ENCODE peak calls at places on chromosome 13, in eight cellular contexts. T, Y, X, D, C, B, F and I are unnamed samples.

GRCh38 chr13:44795176-44795575 is 194.1 kb downstream of the NUFIP1 start:
- DNase-seq in T (no peak), Y (no peak), X (no peak), D (no peak), C (no peak), B (no peak), F (no peak), I (no peak)

GRCh38 chr13:20150561-20150960 is 10.3 kb downstream of the GJA3 start:
- DNase-seq in T (no peak), Y (no peak), X (no peak), D (no peak), C (no peak), B (no peak), F (no peak), I (no peak)

GRCh38 chr13:75445717-75446529 is 36.0 kb downstream of the TBC1D4 start:
- DNase-seq in T (no peak), Y (no peak), X (no peak), D (no peak), C (no peak), B (no peak), F (no peak), I (no peak)

GRCh38 chr13:71801781-71802180 is 65.2 kb downstream of the DACH1 start:
- DNase-seq in T (no peak), Y (peak; percentile 51), X (no peak), D (no peak), C (no peak), B (no peak), F (no peak), I (no peak)

GRCh38 chr13:110158201-110158600 is 148.8 kb downstream of the COL4A1 start:
- DNase-seq in T (no peak), Y (peak; percentile 40), X (no peak), D (no peak), C (no peak), B (no peak), F (no peak), I (no peak)

GRCh38 chr13:75788494-75788991 is 152.4 kb downstream of the LMO7 start:
- DNase-seq in T (peak; percentile 93), Y (no peak), X (no peak), D (no peak), C (no peak), B (no peak), F (no peak), I (peak; percentile 71)

GRCh38 chr13:40221460-40222201 is 444.8 kb downstream of the FOXO1 start:
- DNase-seq in T (peak; percentile 76), Y (peak; percentile 27), X (no peak), D (peak; percentile 27), C (no peak), B (no peak), F (no peak), I (peak; percentile 60)

GRCh38 chr13:37385248-37385647 is 213.3 kb downstream of the POSTN start:
- DNase-seq in T (no peak), Y (no peak), X (no peak), D (no peak), C (no peak), B (peak; percentile 73), F (no peak), I (no peak)

GRCh38 chr13:44191504-44192171 is 182.0 kb upstream of the SERP2 start:
- DNase-seq in T (peak; percentile 79), Y (peak; percentile 70), X (peak; percentile 74), D (peak; percentile 23), C (no peak), B (peak; percentile 84), F (no peak), I (peak; percentile 67)

GRCh38 chr13:23866420-23867026 is 22.7 kb downstream of the MIPEP start:
- DNase-seq in T (no peak), Y (no peak), X (no peak), D (no peak), C (no peak), B (no peak), F (no peak), I (no peak)

GRCh38 chr13:25771208-25771607 is 280.6 kb downstream of the SHISA2 start:
- DNase-seq in T (no peak), Y (no peak), X (no peak), D (no peak), C (no peak), B (no peak), F (no peak), I (no peak)

GRCh38 chr13:51626749-51627148 is 42.5 kb downstream of the WDFY2 start:
- DNase-seq in T (no peak), Y (no peak), X (no peak), D (no peak), C (no peak), B (no peak), F (no peak), I (no peak)

GRCh38 chr13:37868691-37869505 is 674 bp downstream of the TRPC4 start:
- DNase-seq in T (peak; percentile 9), Y (no peak), X (peak; percentile 51), D (no peak), C (no peak), B (peak; percentile 59), F (no peak), I (no peak)

GRCh38 chr13:48414501-48414900 is 1.6 kb upstream of the LPAR6 start:
- DNase-seq in T (no peak), Y (no peak), X (no peak), D (no peak), C (no peak), B (no peak), F (no peak), I (no peak)

GRCh38 chr13:70747305-70747704 is 639.1 kb upstream of the KLHL1 start:
- DNase-seq in T (no peak), Y (no peak), X (no peak), D (no peak), C (no peak), B (no peak), F (no peak), I (no peak)

GRCh38 chr13:91764527-91764926 is 366.1 kb downstream of the GPC5 start:
- DNase-seq in T (no peak), Y (no peak), X (no peak), D (no peak), C (no peak), B (no peak), F (no peak), I (no peak)

GRCh38 chr13:112999414-113000177 is 30.6 kb downstream of the MCF2L start:
- DNase-seq in T (no peak), Y (no peak), X (no peak), D (no peak), C (no peak), B (no peak), F (no peak), I (no peak)

GRCh38 chr13:84455143-84455905 is 573.0 kb upstream of the SLITRK1 start:
- DNase-seq in T (no peak), Y (peak; percentile 12), X (no peak), D (no peak), C (no peak), B (peak; percentile 20), F (no peak), I (no peak)
- TF ChIP-seq CTCF in T (no peak), Y (peak; percentile 24), X (no peak), D (no peak), C (no peak), B (peak; percentile 48), F (peak; percentile 53), I (no peak)

GRCh38 chr13:98312606-98313005 is 135.5 kb upstream of the RNF113B start:
- DNase-seq in T (no peak), Y (no peak), X (no peak), D (no peak), C (no peak), B (no peak), F (no peak), I (no peak)
- H3K4me3 ChIP-seq in T (no peak overlapping the region), Y (no peak overlapping the region), X (no peak overlapping the region), D (no peak overlapping the region), C (no peak overlapping the region), B (no peak overlapping the region), F (no peak overlapping the region), I (no peak overlapping the region)

DNA sequence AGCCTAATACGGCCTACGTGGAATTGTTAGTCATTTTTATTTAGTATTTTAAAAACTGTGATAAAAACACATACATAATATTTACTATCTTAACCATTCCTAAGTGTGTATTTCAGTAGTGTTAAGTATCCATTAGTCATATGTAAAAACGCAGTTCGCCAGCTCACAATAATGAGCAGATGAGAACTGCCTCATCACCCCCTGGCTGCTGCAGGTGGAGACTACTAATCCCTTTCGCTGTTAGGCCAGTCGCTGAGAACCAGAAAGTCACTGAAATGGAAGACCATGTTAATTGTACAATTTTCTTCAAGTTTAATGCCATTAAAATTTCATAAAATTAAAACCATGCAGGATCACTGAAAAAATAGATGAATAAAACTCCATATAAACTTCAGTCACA is 1.6 kb downstream of the ESD start:
- DNase-seq in T (no peak), Y (peak; percentile 20), X (no peak), D (no peak), C (no peak), B (peak; percentile 19), F (no peak), I (no peak)
- TF ChIP-seq CTCF in T (no peak), Y (no peak), X (no peak), D (no peak), C (no peak), B (no peak), F (no peak), I (no peak)

DNA sequence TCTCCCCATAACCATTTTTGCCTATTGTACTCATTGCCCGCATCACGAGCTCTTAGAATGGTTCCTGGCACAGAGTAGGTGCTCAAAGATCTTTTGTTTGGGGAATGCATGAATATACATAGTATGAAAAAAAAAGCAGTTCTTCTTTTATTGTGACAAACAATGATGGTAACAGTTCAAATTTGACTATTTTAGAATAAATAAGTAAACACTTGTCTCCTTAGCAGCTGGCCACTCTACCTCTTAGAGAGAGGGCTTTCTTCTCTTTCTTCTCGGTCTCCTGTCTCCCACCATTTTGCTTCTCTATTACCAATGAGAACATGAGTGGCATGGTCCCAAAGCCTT is 652 bp upstream of the SLAIN1 start:
- DNase-seq in T (no peak), Y (no peak), X (no peak), D (no peak), C (no peak), B (no peak), F (no peak), I (no peak)
- H3K4me3 ChIP-seq in T (no peak overlapping the region), Y (peak overlapping the region; percentile 50), X (peak overlapping the region; percentile 87), D (peak overlapping the region; percentile 88), C (peak overlapping the region; percentile 51), B (peak overlapping the region; percentile 58), F (peak overlapping the region; percentile 82), I (no peak overlapping the region)

GRCh38 chr13:64446372-64446771 is 2783.8 kb downstream of the PCDH9 start:
- DNase-seq in T (no peak), Y (peak; percentile 2), X (no peak), D (no peak), C (no peak), B (peak; percentile 53), F (no peak), I (no peak)
- TF ChIP-seq CTCF in T (peak; percentile 17), Y (peak; percentile 20), X (no peak), D (no peak), C (peak; percentile 48), B (peak; percentile 60), F (no peak), I (peak; percentile 38)

GRCh38 chr13:27455331-27455855 is 5.0 kb upstream of the MTIF3 start:
- DNase-seq in T (no peak), Y (no peak), X (no peak), D (no peak), C (no peak), B (peak; percentile 45), F (no peak), I (no peak)
- H3K4me3 ChIP-seq in T (peak overlapping the region; percentile 1), Y (no peak overlapping the region), X (no peak overlapping the region), D (peak overlapping the region; percentile 54), C (peak overlapping the region; percentile 39), B (no peak overlapping the region), F (peak overlapping the region; percentile 23), I (no peak overlapping the region)